ENCODE peak calls at places on chromosome 2, in five cellular contexts. One of them, this sample, is unnamed.

GRCh38 chr2:217631091-217631490 is 371.7 kb downstream of the TNS1 start:
- DNase-seq in HCT116: no peak
- DNase-seq in A549: no peak
- DNase-seq in adrenal gland: no peak
- DNase-seq in body of pancreas: no peak
- DNase-seq in this sample: no peak

GRCh38 chr2:165435611-165436010 is 33.9 kb upstream of the CSRNP3 start:
- DNase-seq in HCT116: no peak
- DNase-seq in A549: no peak
- DNase-seq in adrenal gland: no peak
- DNase-seq in body of pancreas: no peak
- DNase-seq in this sample: no peak

GRCh38 chr2:43052204-43052943 is 174.0 kb downstream of the ZFP36L2 start:
- DNase-seq in HCT116: no peak
- DNase-seq in A549: no peak
- DNase-seq in adrenal gland: no peak
- DNase-seq in body of pancreas: no peak
- DNase-seq in this sample: no peak

GRCh38 chr2:213151437-213152064 is at the start of gene IKZF2:
- DNase-seq in HCT116: peak; percentile 60
- DNase-seq in A549: peak; percentile 77
- DNase-seq in adrenal gland: peak; percentile 84
- DNase-seq in body of pancreas: peak; percentile 91
- DNase-seq in this sample: peak; percentile 91

GRCh38 chr2:216082805-216083204 is 1.1 kb downstream of the TMEM169 start:
- DNase-seq in HCT116: no peak
- DNase-seq in A549: peak; percentile 14
- DNase-seq in adrenal gland: peak; percentile 15
- DNase-seq in body of pancreas: peak; percentile 24
- DNase-seq in this sample: no peak

GRCh38 chr2:233225230-233226068 is 26.0 kb upstream of the ATG16L1 start:
- DNase-seq in HCT116: no peak
- DNase-seq in A549: no peak
- DNase-seq in adrenal gland: no peak
- DNase-seq in body of pancreas: no peak
- DNase-seq in this sample: no peak

GRCh38 chr2:109238580-109238979 is 109.6 kb downstream of the SH3RF3 start:
- DNase-seq in HCT116: no peak
- DNase-seq in A549: no peak
- DNase-seq in adrenal gland: peak; percentile 64
- DNase-seq in body of pancreas: peak; percentile 80
- DNase-seq in this sample: peak; percentile 91

GRCh38 chr2:119606674-119607073 is 62.4 kb downstream of the CFAP221 start:
- DNase-seq in HCT116: no peak
- DNase-seq in A549: no peak
- DNase-seq in adrenal gland: no peak
- DNase-seq in body of pancreas: no peak
- DNase-seq in this sample: no peak

GRCh38 chr2:168246072-168246482 is 1.3 kb downstream of the STK39 start:
- DNase-seq in HCT116: no peak
- DNase-seq in A549: no peak
- DNase-seq in adrenal gland: no peak
- DNase-seq in body of pancreas: no peak
- DNase-seq in this sample: no peak

GRCh38 chr2:241035818-241036396 is 37.5 kb downstream of the SNED1 start:
- DNase-seq in HCT116: no peak
- DNase-seq in A549: no peak
- DNase-seq in adrenal gland: no peak
- DNase-seq in body of pancreas: no peak
- DNase-seq in this sample: no peak

GRCh38 chr2:161045726-161046125 is 114.5 kb upstream of the TANK start:
- DNase-seq in HCT116: no peak
- DNase-seq in A549: no peak
- DNase-seq in adrenal gland: no peak
- DNase-seq in body of pancreas: no peak
- DNase-seq in this sample: no peak

GRCh38 chr2:149160701-149161217 is 122.3 kb downstream of the LYPD6B start:
- DNase-seq in HCT116: no peak
- DNase-seq in A549: no peak
- DNase-seq in adrenal gland: no peak
- DNase-seq in body of pancreas: no peak
- DNase-seq in this sample: no peak

GRCh38 chr2:55165567-55165966 is 66.5 kb downstream of the CLHC1 start:
- DNase-seq in HCT116: no peak
- DNase-seq in A549: no peak
- DNase-seq in adrenal gland: no peak
- DNase-seq in body of pancreas: no peak
- DNase-seq in this sample: no peak

GRCh38 chr2:235011929-235012631 is 60.3 kb downstream of the SH3BP4 start:
- DNase-seq in HCT116: no peak
- DNase-seq in A549: no peak
- DNase-seq in adrenal gland: no peak
- DNase-seq in body of pancreas: no peak
- DNase-seq in this sample: peak; percentile 47

GRCh38 chr2:118645891-118646290 is 201.6 kb downstream of the EN1 start:
- DNase-seq in HCT116: no peak
- DNase-seq in A549: no peak
- DNase-seq in adrenal gland: no peak
- DNase-seq in body of pancreas: no peak
- DNase-seq in this sample: no peak

GRCh38 chr2:120485096-120485495 is 139.2 kb downstream of the INHBB start:
- DNase-seq in HCT116: no peak
- DNase-seq in A549: no peak
- DNase-seq in adrenal gland: no peak
- DNase-seq in body of pancreas: no peak
- DNase-seq in this sample: no peak

GRCh38 chr2:96872591-96873349 is 2.9 kb upstream of the SEMA4C start:
- DNase-seq in HCT116: no peak
- DNase-seq in A549: no peak
- DNase-seq in adrenal gland: no peak
- DNase-seq in body of pancreas: peak; percentile 38
- DNase-seq in this sample: no peak

GRCh38 chr2:224556381-224556780 is 28.8 kb downstream of the CUL3 start:
- DNase-seq in HCT116: no peak
- DNase-seq in A549: no peak
- DNase-seq in adrenal gland: no peak
- DNase-seq in body of pancreas: no peak
- DNase-seq in this sample: no peak

GRCh38 chr2:134181219-134181618 is 72.7 kb upstream of the MGAT5 start:
- DNase-seq in HCT116: no peak
- DNase-seq in A549: no peak
- DNase-seq in adrenal gland: no peak
- DNase-seq in body of pancreas: no peak
- DNase-seq in this sample: no peak

GRCh38 chr2:86032861-86033595 is 72.7 kb downstream of the POLR1A start:
- DNase-seq in HCT116: no peak
- DNase-seq in A549: no peak
- DNase-seq in adrenal gland: no peak
- DNase-seq in body of pancreas: no peak
- DNase-seq in this sample: no peak

GRCh38 chr2:58122040-58122439 is 75.4 kb downstream of the VRK2 start:
- DNase-seq in HCT116: no peak
- DNase-seq in A549: no peak
- DNase-seq in adrenal gland: no peak
- DNase-seq in body of pancreas: no peak
- DNase-seq in this sample: no peak

GRCh38 chr2:220300806-220301205 is 673.4 kb downstream of the SLC4A3 start:
- DNase-seq in HCT116: no peak
- DNase-seq in A549: no peak
- DNase-seq in adrenal gland: no peak
- DNase-seq in body of pancreas: no peak
- DNase-seq in this sample: no peak

GRCh38 chr2:181891258-181891965 is at the start of gene ITPRID2:
- DNase-seq in HCT116: peak; percentile 74
- DNase-seq in A549: peak; percentile 91
- DNase-seq in adrenal gland: peak; percentile 91
- DNase-seq in body of pancreas: peak; percentile 92
- DNase-seq in this sample: peak; percentile 93

GRCh38 chr2:15890936-15891905 is 49.1 kb upstream of the MYCN start:
- DNase-seq in HCT116: no peak
- DNase-seq in A549: peak; percentile 18
- DNase-seq in adrenal gland: no peak
- DNase-seq in body of pancreas: peak; percentile 8
- DNase-seq in this sample: no peak

GRCh38 chr2:99490088-99491065 is 560 bp upstream of the REV1 start:
- DNase-seq in HCT116: peak; percentile 83
- DNase-seq in A549: peak; percentile 93
- DNase-seq in adrenal gland: peak; percentile 93
- DNase-seq in body of pancreas: peak; percentile 91
- DNase-seq in this sample: peak; percentile 95
- TF ChIP-seq POLR2A in HCT116: no peak
- TF ChIP-seq POLR2A in A549: peak; percentile 40
- TF ChIP-seq POLR2A in adrenal gland: no peak
- TF ChIP-seq POLR2A in body of pancreas: peak; percentile 25
- TF ChIP-seq POLR2A in this sample: no peak

DNA sequence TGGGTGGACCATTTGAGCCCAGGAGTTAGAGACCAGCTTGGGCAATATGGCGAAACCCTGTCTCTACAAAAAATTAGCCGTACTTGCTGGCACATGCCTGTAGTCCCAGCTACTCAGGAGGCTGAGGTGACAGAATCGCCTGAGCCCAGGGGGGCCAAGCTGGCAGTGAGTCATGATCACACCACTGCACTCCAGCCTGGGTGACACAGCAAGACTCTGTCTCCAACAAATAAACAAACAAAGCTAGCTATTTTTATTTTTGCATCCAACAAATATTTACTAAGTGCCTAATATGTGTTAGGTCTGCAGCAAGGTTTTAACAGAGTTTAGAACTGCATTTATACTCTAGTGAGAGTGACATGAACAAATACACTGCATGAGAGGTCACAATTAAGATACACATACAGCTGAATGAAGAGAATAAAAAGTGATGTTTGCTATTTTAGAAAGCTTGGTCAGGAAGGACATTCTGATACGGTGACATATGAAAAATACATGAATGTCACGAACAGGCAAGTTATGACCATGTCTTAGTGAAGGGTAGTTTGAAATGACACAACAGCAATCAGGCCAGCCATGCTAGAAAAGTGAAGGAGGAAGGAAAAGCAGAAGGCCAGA is 83.2 kb upstream of the FRZB start:
- DNase-seq in HCT116: no peak
- DNase-seq in A549: peak; percentile 69
- DNase-seq in adrenal gland: peak; percentile 57
- DNase-seq in body of pancreas: peak; percentile 11
- DNase-seq in this sample: no peak
- H3K4me1 ChIP-seq in HCT116: peaks cover 10% of the 10 kb centered on the region
- H3K4me1 ChIP-seq in A549: peaks cover 37% of the 10 kb centered on the region
- H3K4me1 ChIP-seq in adrenal gland: peaks cover 18% of the 10 kb centered on the region
- H3K4me1 ChIP-seq in body of pancreas: peaks cover 6% of the 10 kb centered on the region
- H3K4me1 ChIP-seq in this sample: peaks cover 8% of the 10 kb centered on the region

GRCh38 chr2:185417111-185417510 is 321.5 kb upstream of the FSIP2 start:
- DNase-seq in HCT116: no peak
- DNase-seq in A549: no peak
- DNase-seq in adrenal gland: no peak
- DNase-seq in body of pancreas: no peak
- DNase-seq in this sample: no peak
- TF ChIP-seq POLR2A in HCT116: no peak
- TF ChIP-seq POLR2A in A549: no peak
- TF ChIP-seq POLR2A in adrenal gland: no peak
- TF ChIP-seq POLR2A in body of pancreas: no peak
- TF ChIP-seq POLR2A in this sample: no peak

GRCh38 chr2:20051518-20052228 is at the start of gene LAPTM4A:
- DNase-seq in HCT116: peak; percentile 100
- DNase-seq in A549: peak; percentile 100
- DNase-seq in adrenal gland: peak; percentile 99
- DNase-seq in body of pancreas: peak; percentile 99
- DNase-seq in this sample: peak; percentile 100
- H3K4me1 ChIP-seq in HCT116: peaks cover 22% of the 10 kb centered on the region
- H3K4me1 ChIP-seq in A549: peaks cover 31% of the 10 kb centered on the region
- H3K4me1 ChIP-seq in adrenal gland: peaks cover 31% of the 10 kb centered on the region
- H3K4me1 ChIP-seq in body of pancreas: peaks cover 31% of the 10 kb centered on the region
- H3K4me1 ChIP-seq in this sample: peaks cover 30% of the 10 kb centered on the region